ENCODE peak calls at places on chromosomes 16 and 17, in nine cellular contexts. O is uterus, X is stomach, M is breast epithelium, D is A549, J is transverse colon, L is IMR-90, R is body of pancreas, V is Peyer's patch. S is an unnamed sample.

GRCh38 chr16:56262148-56262878 is 71.0 kb downstream of the GNAO1 start:
- DNase-seq in O (no peak), X (no peak), M (no peak), D (no peak), J (peak), L (no peak), R (peak), V (no peak), S (no peak)

GRCh38 chr17:75477493-75477862 is 21.0 kb downstream of the TMEM94 start:
- DNase-seq in O (no peak), X (no peak), M (no peak), D (no peak), J (no peak), L (no peak), R (no peak), V (no peak), S (no peak)

GRCh38 chr17:69900829-69901228 is 174.2 kb upstream of the KCNJ16 start:
- DNase-seq in O (no peak), X (no peak), M (no peak), D (no peak), J (no peak), L (no peak), R (no peak), V (no peak), S (no peak)

GRCh38 chr17:72171703-72172670 is 51.2 kb downstream of the SOX9 start:
- DNase-seq in O (no peak), X (no peak), M (no peak), D (no peak), J (no peak), L (no peak), R (no peak), V (no peak), S (no peak)

GRCh38 chr16:77789085-77789611 is 784 bp downstream of the VAT1L start:
- DNase-seq in O (no peak), X (no peak), M (no peak), D (no peak), J (no peak), L (no peak), R (no peak), V (no peak), S (no peak)

GRCh38 chr17:78375401-78376079 is 2.9 kb upstream of the PGS1 start:
- DNase-seq in O (no peak), X (no peak), M (no peak), D (peak), J (no peak), L (peak), R (no peak), V (no peak), S (no peak)

GRCh38 chr17:19384723-19385391 is 2.1 kb downstream of the MFAP4 start:
- DNase-seq in O (peak), X (peak), M (no peak), D (no peak), J (peak), L (peak), R (peak), V (no peak), S (peak)

GRCh38 chr16:87945351-87946042 is 5.7 kb upstream of the BANP start:
- DNase-seq in O (peak), X (peak), M (peak), D (peak), J (peak), L (peak), R (peak), V (no peak), S (peak)

GRCh38 chr17:13425390-13425789 is 176.3 kb downstream of the HS3ST3A1 start:
- DNase-seq in O (no peak), X (no peak), M (no peak), D (no peak), J (no peak), L (no peak), R (no peak), V (no peak), S (no peak)

GRCh38 chr16:29820271-29820701 is at the start of gene MVP:
- DNase-seq in O (peak), X (peak), M (peak), D (peak), J (peak), L (peak), R (peak), V (peak), S (no peak)

GRCh38 chr16:57798953-57799618 is 3.2 kb downstream of the KIFC3 start:
- DNase-seq in O (no peak), X (peak), M (no peak), D (no peak), J (no peak), L (no peak), R (peak), V (peak), S (no peak)

DNA sequence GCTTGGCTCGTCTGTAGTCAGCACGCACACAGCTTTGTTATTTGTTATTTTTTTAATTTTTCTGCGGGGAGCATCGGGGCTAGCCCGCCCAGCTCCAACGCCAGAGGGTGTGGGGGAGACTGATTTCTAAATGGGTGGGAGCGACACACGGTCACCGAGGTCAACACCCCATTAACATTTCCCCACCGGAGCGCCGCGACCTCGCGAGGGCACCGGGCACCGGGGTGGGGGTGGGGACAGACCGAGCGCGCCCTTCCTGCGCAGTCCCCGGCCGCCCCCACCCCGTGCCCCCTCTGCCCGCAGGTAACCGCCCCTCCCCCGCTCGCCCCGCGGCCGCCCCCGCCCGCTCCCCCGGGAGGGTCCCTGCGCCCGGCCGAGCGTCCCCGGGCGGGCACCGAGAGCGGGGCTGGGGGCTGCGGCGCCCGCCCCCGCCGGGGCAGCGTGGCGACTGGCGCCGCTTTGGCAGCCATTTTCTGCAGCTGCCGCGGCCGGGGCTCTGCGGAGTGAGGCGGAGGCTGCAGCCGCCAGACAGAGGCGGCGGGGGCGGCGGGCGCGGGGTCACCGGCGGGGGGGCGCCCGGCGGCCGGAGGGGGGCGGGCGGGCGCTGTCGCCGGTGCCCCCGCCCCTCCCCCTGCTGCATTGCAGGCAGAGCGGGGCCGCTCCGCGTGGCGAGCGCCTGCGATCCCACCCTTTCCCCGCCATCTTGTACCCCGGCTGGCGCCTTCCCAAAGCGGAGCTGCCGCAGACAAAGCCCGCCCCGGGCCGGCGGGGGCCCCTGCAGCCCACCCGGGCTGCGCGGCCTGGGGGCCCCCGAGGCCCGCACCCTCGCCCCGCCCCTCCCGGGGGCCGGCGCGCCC is 16.3 kb upstream of the CBX8 start:
- DNase-seq in O (no peak), X (no peak), M (no peak), D (no peak), J (peak), L (no peak), R (no peak), V (no peak), S (peak)
- TF ChIP-seq POLR2A in O (no peak), X (no peak), M (no peak), D (peak), J (no peak), L (no peak), R (no peak), V (no peak), S (no peak)

DNA sequence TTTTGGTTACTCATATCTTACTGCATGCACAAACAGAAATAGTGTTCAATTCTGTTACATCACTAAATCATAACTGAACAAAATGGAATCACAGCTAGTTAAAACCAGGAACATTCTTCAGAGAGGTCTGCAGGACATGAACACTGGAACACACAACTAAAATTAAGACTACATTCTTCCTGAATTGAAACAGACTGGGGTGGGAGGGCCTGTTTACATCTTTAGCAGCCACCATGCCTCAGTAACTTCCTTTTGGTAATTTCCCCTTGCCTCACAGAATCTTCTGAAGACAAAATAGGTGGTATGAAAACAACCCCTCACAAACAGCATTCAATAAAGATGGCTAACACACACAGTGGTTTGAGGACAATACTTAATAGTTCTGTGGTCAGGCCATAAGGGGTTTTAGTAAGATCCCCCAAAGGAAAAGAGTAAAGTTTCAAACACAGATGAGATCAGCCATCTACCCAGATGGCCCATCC is 6.5 kb downstream of the MARF1 start:
- DNase-seq in O (no peak), X (no peak), M (no peak), D (no peak), J (no peak), L (no peak), R (no peak), V (no peak), S (no peak)
- TF ChIP-seq POLR2A in O (no peak), X (no peak), M (no peak), D (no peak), J (no peak), L (no peak), R (no peak), V (no peak), S (no peak)

GRCh38 chr16:2971134-2971984 is 2.2 kb downstream of the PAQR4 start:
- DNase-seq in O (no peak), X (no peak), M (no peak), D (no peak), J (no peak), L (no peak), R (no peak), V (no peak), S (no peak)

GRCh38 chr16:2970563-2970962 is 1.4 kb downstream of the PAQR4 start:
- DNase-seq in O (no peak), X (no peak), M (no peak), D (no peak), J (no peak), L (no peak), R (no peak), V (no peak), S (peak)

GRCh38 chr16:2968738-2969544 is at the start of gene PAQR4:
- DNase-seq in O (peak), X (peak), M (peak), D (peak), J (peak), L (peak), R (peak), V (peak), S (peak)

GRCh38 chr16:2968368-2968737 is 795 bp upstream of the PAQR4 start:
- DNase-seq in O (no peak), X (no peak), M (no peak), D (no peak), J (peak), L (no peak), R (no peak), V (no peak), S (peak)

GRCh38 chr16:2969545-2970521 is 685 bp downstream of the PAQR4 start:
- DNase-seq in O (no peak), X (peak), M (no peak), D (peak), J (peak), L (peak), R (peak), V (peak), S (peak)
- TF ChIP-seq POLR2A in O (no peak), X (no peak), M (no peak), D (no peak), J (peak), L (no peak), R (no peak), V (no peak), S (peak)

DNA sequence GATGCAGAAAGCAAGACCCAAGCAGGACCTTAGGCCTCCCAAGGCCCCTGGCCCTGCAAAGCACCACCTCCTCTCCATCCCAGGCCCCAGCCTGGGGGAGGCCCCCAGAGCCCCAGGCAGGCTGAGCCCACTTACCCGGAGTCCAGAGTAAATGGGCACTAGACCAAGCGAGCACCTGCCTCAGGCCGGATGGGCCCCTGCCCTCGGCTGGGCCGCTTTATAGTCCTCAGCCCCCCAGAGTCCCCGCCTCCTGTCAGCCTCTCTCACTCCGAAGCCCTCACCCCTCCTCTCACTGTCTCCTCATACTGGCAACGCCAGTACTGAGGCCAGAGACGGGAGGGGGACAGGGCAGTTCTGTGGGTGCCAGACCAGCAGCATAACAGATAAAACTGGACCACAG is at the start of gene PPY:
- DNase-seq in O (no peak), X (no peak), M (no peak), D (no peak), J (no peak), L (no peak), R (no peak), V (no peak), S (no peak)
- TF ChIP-seq POLR2A in O (no peak), X (no peak), M (no peak), D (no peak), J (no peak), L (no peak), R (no peak), V (no peak), S (no peak)

DNA sequence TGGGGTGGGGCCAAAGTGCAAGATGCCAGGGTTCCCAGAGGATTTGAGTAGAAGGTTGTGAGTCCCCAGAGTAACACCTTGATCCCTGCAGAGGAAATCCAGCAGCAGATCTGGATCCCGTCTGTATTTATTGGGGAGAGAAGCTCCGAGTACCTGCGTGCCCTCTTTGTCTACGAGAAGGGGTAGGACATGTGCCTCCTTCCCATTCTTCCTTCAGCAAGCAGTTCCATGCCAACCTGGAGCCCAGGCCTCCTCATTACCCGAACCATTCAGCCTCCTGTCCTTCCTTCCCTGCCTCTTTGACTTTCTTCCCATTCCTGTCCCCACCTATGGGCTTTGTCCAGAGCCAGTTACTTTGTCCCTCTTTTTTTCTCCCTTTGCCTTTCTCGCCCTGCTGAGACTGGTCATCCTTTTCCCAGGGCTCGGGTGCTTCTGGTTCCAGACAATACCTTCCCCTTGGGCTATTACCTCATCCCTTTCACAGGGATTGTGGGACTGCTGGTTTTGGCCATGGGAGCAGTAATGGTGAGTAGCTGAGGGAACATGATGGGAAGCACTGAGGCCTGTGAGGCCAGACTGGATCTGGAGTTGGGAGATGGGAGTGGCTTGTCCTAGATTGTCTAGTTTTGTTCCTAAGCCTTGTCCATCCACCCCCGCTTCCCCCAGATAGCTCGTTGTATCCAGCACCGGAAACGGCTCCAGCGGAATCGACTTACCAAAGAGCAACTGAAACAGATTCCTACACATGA is 2.9 kb downstream of the RNF167 start:
- DNase-seq in O (no peak), X (no peak), M (no peak), D (no peak), J (no peak), L (no peak), R (no peak), V (no peak), S (no peak)
- TF ChIP-seq POLR2A in O (no peak), X (no peak), M (no peak), D (no peak), J (no peak), L (no peak), R (no peak), V (no peak), S (peak)

GRCh38 chr16:1642148-1642547 is 30.0 kb downstream of the CRAMP1 start:
- DNase-seq in O (no peak), X (no peak), M (no peak), D (no peak), J (no peak), L (no peak), R (no peak), V (no peak), S (no peak)

GRCh38 chr16:1647904-1648303 is 30.2 kb upstream of the JPT2 start:
- DNase-seq in O (no peak), X (no peak), M (no peak), D (no peak), J (no peak), L (no peak), R (no peak), V (no peak), S (no peak)

GRCh38 chr16:1642753-1643152 is 30.6 kb downstream of the CRAMP1 start:
- DNase-seq in O (no peak), X (no peak), M (no peak), D (no peak), J (no peak), L (no peak), R (no peak), V (no peak), S (no peak)

GRCh38 chr16:1643521-1643920 is 31.4 kb downstream of the CRAMP1 start:
- DNase-seq in O (no peak), X (no peak), M (no peak), D (no peak), J (no peak), L (no peak), R (no peak), V (no peak), S (no peak)

DNA sequence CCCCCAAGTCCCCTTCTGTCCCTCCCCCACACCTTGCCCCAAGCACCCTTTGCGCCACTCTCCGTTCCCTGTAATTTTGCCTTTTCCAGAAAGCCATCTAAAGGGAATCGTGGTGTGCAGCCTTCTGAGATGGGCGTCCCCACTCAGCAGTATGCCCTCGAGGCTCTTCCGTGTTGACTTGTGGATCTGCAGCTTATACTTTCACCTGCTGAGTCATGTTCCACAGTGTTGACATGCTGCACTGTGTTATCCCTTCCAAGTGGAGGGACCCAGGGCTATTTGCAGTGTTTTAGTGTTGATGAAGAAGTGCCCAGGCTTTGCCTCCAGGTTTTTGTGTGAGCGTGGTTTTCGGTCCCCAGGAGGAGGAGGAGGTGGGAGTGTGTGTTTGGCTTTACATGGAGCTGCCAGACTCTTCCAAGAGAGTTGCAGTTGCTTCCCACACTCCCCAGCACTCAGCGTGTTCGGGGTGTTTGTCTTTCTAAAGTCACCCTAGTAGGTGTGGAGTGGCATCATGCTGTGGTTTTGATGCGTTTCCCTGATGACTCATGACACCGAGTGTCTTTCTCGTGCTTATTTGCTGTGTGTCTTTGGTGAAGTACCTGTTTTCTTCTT is 32.1 kb upstream of the JPT2 start:
- DNase-seq in O (no peak), X (no peak), M (no peak), D (peak), J (no peak), L (peak), R (no peak), V (no peak), S (peak)
- TF ChIP-seq POLR2A in O (no peak), X (no peak), M (no peak), D (no peak), J (no peak), L (no peak), R (no peak), V (no peak), S (peak)

GRCh38 chr16:17917316-17918019 is 419.1 kb downstream of the NPIPA8 start:
- DNase-seq in O (no peak), X (no peak), M (no peak), D (no peak), J (no peak), L (no peak), R (no peak), V (no peak), S (no peak)

GRCh38 chr16:17927015-17927414 is 409.5 kb downstream of the NPIPA8 start:
- DNase-seq in O (no peak), X (no peak), M (no peak), D (no peak), J (no peak), L (no peak), R (no peak), V (no peak), S (no peak)

DNA sequence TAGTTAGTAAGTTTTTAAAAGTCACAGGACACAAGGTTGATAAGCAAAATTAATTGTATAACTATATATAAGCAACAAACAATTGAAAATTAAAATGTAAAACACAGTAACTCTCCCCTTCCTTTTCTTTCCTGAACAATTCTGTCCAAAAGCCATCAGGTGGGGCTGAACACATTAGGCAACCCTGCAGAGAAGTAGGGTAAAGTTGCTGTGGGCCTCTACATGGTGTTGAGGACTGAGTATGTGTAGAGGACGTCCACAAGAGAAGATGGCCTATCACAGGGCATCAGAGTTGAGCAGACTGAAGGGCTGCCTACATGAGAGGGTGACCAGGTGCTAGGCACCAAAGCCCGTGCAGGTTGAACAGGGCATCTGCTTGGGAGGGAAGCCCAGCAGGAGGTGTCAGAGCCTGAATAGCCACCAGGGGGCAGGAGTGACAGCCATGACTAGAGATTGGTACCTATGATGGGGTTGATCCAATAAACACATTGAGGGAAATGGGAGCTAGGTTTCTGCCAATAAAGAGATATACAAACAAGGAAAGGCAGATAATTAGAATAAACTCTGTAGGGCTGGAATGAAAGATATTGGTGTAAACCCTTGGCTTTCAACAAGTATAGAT is 415.1 kb downstream of the NPIPA8 start:
- DNase-seq in O (no peak), X (no peak), M (no peak), D (peak), J (peak), L (no peak), R (peak), V (peak), S (peak)
- TF ChIP-seq POLR2A in O (no peak), X (no peak), M (no peak), D (no peak), J (no peak), L (no peak), R (no peak), V (no peak), S (no peak)

GRCh38 chr16:89171216-89172170 is at the start of gene CDH15:
- DNase-seq in O (peak), X (peak), M (peak), D (peak), J (peak), L (peak), R (peak), V (peak), S (peak)
- TF ChIP-seq POLR2A in O (no peak), X (no peak), M (no peak), D (no peak), J (no peak), L (no peak), R (no peak), V (no peak), S (no peak)